ENCODE peak calls at places on chromosomes 7 and 10, in six cellular contexts. One of them, this sample, is unnamed.

GRCh38 chr10:8365935-8366911 is 311.7 kb downstream of the GATA3 start:
- DNase-seq in IMR-90: peak
- DNase-seq in pancreas: no peak
- DNase-seq in brain microvascular endothelial cell: no peak
- DNase-seq in colonic mucosa: no peak
- DNase-seq in astrocyte of the spinal cord: peak
- DNase-seq in this sample: peak

GRCh38 chr10:46553238-46554049 is 3.0 kb downstream of the GPRIN2 start:
- DNase-seq in brain microvascular endothelial cell: no peak
- DNase-seq in astrocyte of the spinal cord: no peak
- DNase-seq in colonic mucosa: peak
- DNase-seq in pancreas: peak
- DNase-seq in IMR-90: no peak
- DNase-seq in this sample: no peak

GRCh38 chr10:127587668-127588395 is 38.7 kb downstream of the NPS start:
- DNase-seq in colonic mucosa: no peak
- DNase-seq in pancreas: no peak
- DNase-seq in brain microvascular endothelial cell: no peak
- DNase-seq in IMR-90: no peak
- DNase-seq in astrocyte of the spinal cord: no peak
- DNase-seq in this sample: no peak

GRCh38 chr7:51255536-51256243 is 60.9 kb downstream of the COBL start:
- DNase-seq in pancreas: no peak
- DNase-seq in colonic mucosa: no peak
- DNase-seq in astrocyte of the spinal cord: no peak
- DNase-seq in brain microvascular endothelial cell: no peak
- DNase-seq in IMR-90: no peak
- DNase-seq in this sample: no peak

GRCh38 chr7:158710651-158711102 is 6.1 kb upstream of the NCAPG2 start:
- DNase-seq in brain microvascular endothelial cell: peak
- DNase-seq in pancreas: no peak
- DNase-seq in IMR-90: peak
- DNase-seq in astrocyte of the spinal cord: peak
- DNase-seq in colonic mucosa: no peak
- DNase-seq in this sample: peak

GRCh38 chr7:27165655-27166474 is 528 bp upstream of the HOXA9 start:
- DNase-seq in astrocyte of the spinal cord: no peak
- DNase-seq in brain microvascular endothelial cell: no peak
- DNase-seq in IMR-90: no peak
- DNase-seq in pancreas: no peak
- DNase-seq in colonic mucosa: peak
- DNase-seq in this sample: no peak

GRCh38 chr7:24123061-24123460 is 160.9 kb upstream of the NPY start:
- DNase-seq in colonic mucosa: no peak
- DNase-seq in brain microvascular endothelial cell: no peak
- DNase-seq in astrocyte of the spinal cord: no peak
- DNase-seq in IMR-90: no peak
- DNase-seq in pancreas: no peak
- DNase-seq in this sample: no peak

GRCh38 chr10:123553810-123554430 is 112.2 kb upstream of the GPR26 start:
- DNase-seq in brain microvascular endothelial cell: no peak
- DNase-seq in pancreas: no peak
- DNase-seq in IMR-90: no peak
- DNase-seq in astrocyte of the spinal cord: no peak
- DNase-seq in colonic mucosa: no peak
- DNase-seq in this sample: no peak

GRCh38 chr10:8050561-8051108 is 3.9 kb upstream of the GATA3 start:
- DNase-seq in brain microvascular endothelial cell: no peak
- DNase-seq in IMR-90: peak
- DNase-seq in astrocyte of the spinal cord: peak
- DNase-seq in colonic mucosa: no peak
- DNase-seq in pancreas: no peak
- DNase-seq in this sample: peak

GRCh38 chr7:140367528-140367927 is 30.8 kb downstream of the SLC37A3 start:
- DNase-seq in astrocyte of the spinal cord: no peak
- DNase-seq in brain microvascular endothelial cell: no peak
- DNase-seq in pancreas: no peak
- DNase-seq in colonic mucosa: no peak
- DNase-seq in IMR-90: no peak
- DNase-seq in this sample: no peak

GRCh38 chr10:23190872-23191763 is 994 bp upstream of the PTF1A start:
- DNase-seq in pancreas: peak
- DNase-seq in brain microvascular endothelial cell: no peak
- DNase-seq in astrocyte of the spinal cord: no peak
- DNase-seq in IMR-90: no peak
- DNase-seq in colonic mucosa: no peak
- DNase-seq in this sample: no peak

GRCh38 chr7:110090113-110090820 is 1000.7 kb upstream of the LRRN3 start:
- DNase-seq in colonic mucosa: no peak
- DNase-seq in pancreas: no peak
- DNase-seq in IMR-90: peak
- DNase-seq in brain microvascular endothelial cell: peak
- DNase-seq in astrocyte of the spinal cord: peak
- DNase-seq in this sample: peak

GRCh38 chr7:45917658-45918057 is 3.4 kb downstream of the IGFBP3 start:
- DNase-seq in IMR-90: peak
- DNase-seq in astrocyte of the spinal cord: peak
- DNase-seq in pancreas: peak
- DNase-seq in brain microvascular endothelial cell: peak
- DNase-seq in colonic mucosa: peak
- DNase-seq in this sample: peak

GRCh38 chr7:74579800-74580685 is 77.5 kb upstream of the GTF2I start:
- DNase-seq in colonic mucosa: peak
- DNase-seq in brain microvascular endothelial cell: no peak
- DNase-seq in astrocyte of the spinal cord: no peak
- DNase-seq in IMR-90: peak
- DNase-seq in pancreas: peak
- DNase-seq in this sample: peak

GRCh38 chr10:14062528-14063260 is 268.0 kb downstream of the FRMD4A start:
- DNase-seq in astrocyte of the spinal cord: peak
- DNase-seq in colonic mucosa: no peak
- DNase-seq in IMR-90: peak
- DNase-seq in brain microvascular endothelial cell: no peak
- DNase-seq in pancreas: no peak
- DNase-seq in this sample: no peak

GRCh38 chr10:97468162-97468561 is 22.2 kb downstream of the ZDHHC16 start:
- DNase-seq in astrocyte of the spinal cord: no peak
- DNase-seq in colonic mucosa: no peak
- DNase-seq in pancreas: no peak
- DNase-seq in IMR-90: no peak
- DNase-seq in brain microvascular endothelial cell: no peak
- DNase-seq in this sample: no peak

GRCh38 chr7:134941185-134941900 is 45.0 kb upstream of the AGBL3 start:
- DNase-seq in brain microvascular endothelial cell: peak
- DNase-seq in IMR-90: peak
- DNase-seq in astrocyte of the spinal cord: peak
- DNase-seq in pancreas: no peak
- DNase-seq in colonic mucosa: no peak
- DNase-seq in this sample: peak

GRCh38 chr10:61974611-61975010 is 73.1 kb downstream of the ARID5B start:
- DNase-seq in brain microvascular endothelial cell: peak
- DNase-seq in pancreas: no peak
- DNase-seq in colonic mucosa: peak
- DNase-seq in astrocyte of the spinal cord: peak
- DNase-seq in IMR-90: peak
- DNase-seq in this sample: peak

GRCh38 chr7:117385340-117386124 is 41.8 kb downstream of the ASZ1 start:
- DNase-seq in astrocyte of the spinal cord: peak
- DNase-seq in IMR-90: peak
- DNase-seq in brain microvascular endothelial cell: no peak
- DNase-seq in colonic mucosa: no peak
- DNase-seq in pancreas: no peak
- DNase-seq in this sample: peak

GRCh38 chr10:74213019-74213418 is 62.0 kb downstream of the ADK start:
- DNase-seq in pancreas: no peak
- DNase-seq in astrocyte of the spinal cord: no peak
- DNase-seq in IMR-90: no peak
- DNase-seq in brain microvascular endothelial cell: no peak
- DNase-seq in colonic mucosa: no peak
- DNase-seq in this sample: no peak

GRCh38 chr7:53811555-53812079 is 730.6 kb upstream of the VSTM2A start:
- DNase-seq in pancreas: no peak
- DNase-seq in astrocyte of the spinal cord: no peak
- DNase-seq in IMR-90: no peak
- DNase-seq in colonic mucosa: no peak
- DNase-seq in brain microvascular endothelial cell: no peak
- DNase-seq in this sample: peak

GRCh38 chr7:320297-320696 is 30.3 kb downstream of the FOXL3 start:
- DNase-seq in astrocyte of the spinal cord: no peak
- DNase-seq in pancreas: no peak
- DNase-seq in brain microvascular endothelial cell: no peak
- DNase-seq in colonic mucosa: peak
- DNase-seq in IMR-90: no peak
- DNase-seq in this sample: peak

GRCh38 chr7:102272075-102272916 is 14.4 kb upstream of the SH2B2 start:
- DNase-seq in pancreas: peak
- DNase-seq in astrocyte of the spinal cord: peak
- DNase-seq in colonic mucosa: peak
- DNase-seq in brain microvascular endothelial cell: peak
- DNase-seq in IMR-90: peak
- DNase-seq in this sample: peak

GRCh38 chr7:121071662-121072061 is 83.2 kb downstream of the CPED1 start:
- DNase-seq in pancreas: no peak
- DNase-seq in colonic mucosa: no peak
- DNase-seq in brain microvascular endothelial cell: no peak
- DNase-seq in IMR-90: no peak
- DNase-seq in astrocyte of the spinal cord: no peak
- DNase-seq in this sample: no peak

GRCh38 chr10:30535677-30536076 is 93.9 kb downstream of the LYZL2 start:
- DNase-seq in colonic mucosa: no peak
- DNase-seq in astrocyte of the spinal cord: no peak
- DNase-seq in brain microvascular endothelial cell: no peak
- DNase-seq in pancreas: no peak
- DNase-seq in IMR-90: no peak
- DNase-seq in this sample: no peak

GRCh38 chr10:124453965-124454610 is 4.3 kb upstream of the NKX1-2 start:
- DNase-seq in pancreas: no peak
- DNase-seq in brain microvascular endothelial cell: no peak
- DNase-seq in astrocyte of the spinal cord: no peak
- DNase-seq in colonic mucosa: no peak
- DNase-seq in IMR-90: no peak
- DNase-seq in this sample: no peak

GRCh38 chr7:154777489-154777888 is 225.4 kb downstream of the PAXIP1 start:
- DNase-seq in pancreas: no peak
- DNase-seq in astrocyte of the spinal cord: no peak
- DNase-seq in brain microvascular endothelial cell: no peak
- DNase-seq in IMR-90: no peak
- DNase-seq in colonic mucosa: no peak
- DNase-seq in this sample: no peak

GRCh38 chr7:154775681-154776080 is 227.2 kb downstream of the PAXIP1 start:
- DNase-seq in IMR-90: no peak
- DNase-seq in brain microvascular endothelial cell: no peak
- DNase-seq in colonic mucosa: no peak
- DNase-seq in pancreas: no peak
- DNase-seq in astrocyte of the spinal cord: no peak
- DNase-seq in this sample: no peak

GRCh38 chr7:154776350-154776749 is 226.6 kb downstream of the PAXIP1 start:
- DNase-seq in pancreas: no peak
- DNase-seq in brain microvascular endothelial cell: no peak
- DNase-seq in astrocyte of the spinal cord: no peak
- DNase-seq in colonic mucosa: no peak
- DNase-seq in IMR-90: no peak
- DNase-seq in this sample: no peak

GRCh38 chr7:154777908-154778307 is 225.0 kb downstream of the PAXIP1 start:
- DNase-seq in pancreas: no peak
- DNase-seq in IMR-90: no peak
- DNase-seq in brain microvascular endothelial cell: no peak
- DNase-seq in astrocyte of the spinal cord: no peak
- DNase-seq in colonic mucosa: no peak
- DNase-seq in this sample: no peak

GRCh38 chr7:154777023-154777422 is 225.9 kb downstream of the PAXIP1 start:
- DNase-seq in brain microvascular endothelial cell: no peak
- DNase-seq in astrocyte of the spinal cord: no peak
- DNase-seq in colonic mucosa: no peak
- DNase-seq in IMR-90: no peak
- DNase-seq in pancreas: no peak
- DNase-seq in this sample: no peak
- TF ChIP-seq CTCF in brain microvascular endothelial cell: no peak
- TF ChIP-seq CTCF in astrocyte of the spinal cord: no peak
- TF ChIP-seq CTCF in colonic mucosa: no peak
- TF ChIP-seq CTCF in IMR-90: no peak
- TF ChIP-seq CTCF in pancreas: no peak
- TF ChIP-seq CTCF in this sample: no peak

DNA sequence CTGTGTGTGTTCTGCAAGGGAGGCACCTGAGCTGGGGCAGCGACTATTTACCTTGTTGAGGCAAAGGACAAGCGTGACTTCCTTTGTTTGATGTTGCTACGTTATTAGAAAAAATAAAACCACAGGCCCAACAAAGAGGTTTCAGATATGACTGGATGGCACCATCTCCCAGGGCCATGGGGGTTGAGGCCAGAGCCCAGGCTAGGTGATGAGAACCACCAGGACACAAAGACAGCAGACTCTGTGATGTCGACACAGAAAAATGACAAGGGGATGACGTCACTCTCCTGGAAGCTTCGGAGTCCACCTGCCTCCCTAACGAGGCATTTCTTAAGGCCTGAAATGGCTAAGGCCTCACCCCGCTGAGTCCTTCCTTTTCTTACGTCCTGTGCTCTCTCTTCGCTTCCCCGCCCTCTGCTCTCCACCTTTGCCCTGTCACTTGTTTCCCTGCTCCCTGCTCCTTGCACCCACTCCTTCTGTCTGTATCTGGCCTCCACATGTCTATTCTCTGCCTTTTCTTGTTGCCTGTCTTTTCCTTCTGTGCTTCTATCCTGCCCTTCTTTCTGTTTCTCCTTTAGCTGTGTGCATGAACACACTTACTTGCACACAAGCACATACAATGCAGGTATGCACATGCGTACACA is 82.9 kb upstream of the ADRB1 start:
- DNase-seq in brain microvascular endothelial cell: no peak
- DNase-seq in colonic mucosa: peak
- DNase-seq in IMR-90: no peak
- DNase-seq in astrocyte of the spinal cord: no peak
- DNase-seq in pancreas: no peak
- DNase-seq in this sample: no peak
- H3K4me3 ChIP-seq in brain microvascular endothelial cell: no peak
- H3K4me3 ChIP-seq in colonic mucosa: no peak
- H3K4me3 ChIP-seq in IMR-90: no peak
- H3K4me3 ChIP-seq in astrocyte of the spinal cord: no peak
- H3K4me3 ChIP-seq in pancreas: no peak
- H3K4me3 ChIP-seq in this sample: no peak

GRCh38 chr10:12243860-12244620 is 48.1 kb downstream of the CDC123 start:
- DNase-seq in IMR-90: no peak
- DNase-seq in brain microvascular endothelial cell: no peak
- DNase-seq in colonic mucosa: no peak
- DNase-seq in pancreas: no peak
- DNase-seq in astrocyte of the spinal cord: no peak
- DNase-seq in this sample: no peak
- TF ChIP-seq CTCF in IMR-90: no peak
- TF ChIP-seq CTCF in brain microvascular endothelial cell: no peak
- TF ChIP-seq CTCF in colonic mucosa: no peak
- TF ChIP-seq CTCF in pancreas: no peak
- TF ChIP-seq CTCF in astrocyte of the spinal cord: no peak
- TF ChIP-seq CTCF in this sample: no peak

GRCh38 chr7:32762321-32762669 is 129.3 kb downstream of the KBTBD2 start:
- DNase-seq in astrocyte of the spinal cord: no peak
- DNase-seq in brain microvascular endothelial cell: no peak
- DNase-seq in IMR-90: no peak
- DNase-seq in pancreas: no peak
- DNase-seq in colonic mucosa: no peak
- DNase-seq in this sample: no peak
- H3K4me3 ChIP-seq in astrocyte of the spinal cord: peak
- H3K4me3 ChIP-seq in brain microvascular endothelial cell: peak
- H3K4me3 ChIP-seq in IMR-90: no peak
- H3K4me3 ChIP-seq in pancreas: no peak
- H3K4me3 ChIP-seq in colonic mucosa: no peak
- H3K4me3 ChIP-seq in this sample: peak

This sample was measured in choroid plexus epithelial cell.